ENCODE peak calls at places on chromosomes 2 and 18, in eight cellular contexts. V is right cardiac atrium; R is CD8-positive, alpha-beta memory T cell; P is CD4-positive, CD25-positive, alpha-beta regulatory T cell; B is lower lobe of right lung; H is body of pancreas; L is cardiac muscle cell; E is A549. Y is an unnamed sample. For H3K4me1, the result is how much of the 10 kb centered on the place peaks cover.

GRCh38 chr18:53544926-53545325 is 679.5 kb downstream of the MBD2 start:
- DNase-seq in R (no peak), B (no peak), P (no peak), V (no peak), E (no peak), H (no peak), L (no peak), Y (no peak)

GRCh38 chr2:170006592-170007327 is 171.2 kb upstream of the MYO3B start:
- DNase-seq in P (no peak), B (no peak), L (peak), R (no peak), E (no peak), H (peak), V (no peak), Y (no peak)

GRCh38 chr2:3434654-3435053 is 55.2 kb downstream of the TRAPPC12 start:
- DNase-seq in V (peak), R (no peak), H (no peak), P (no peak), E (no peak), L (no peak), B (no peak), Y (no peak)

GRCh38 chr2:109447811-109448210 is 166.0 kb downstream of the SEPTIN10 start:
- DNase-seq in R (no peak), L (no peak), B (no peak), V (peak), E (no peak), P (no peak), H (no peak), Y (no peak)

GRCh38 chr2:143603035-143603616 is 473.9 kb downstream of the ARHGAP15 start:
- DNase-seq in B (no peak), P (no peak), R (no peak), E (no peak), H (no peak), V (no peak), L (no peak), Y (no peak)

GRCh38 chr2:190359896-190360376 is 16.5 kb downstream of the INPP1 start:
- DNase-seq in V (peak), R (peak), L (peak), H (peak), E (no peak), B (no peak), P (peak), Y (peak)

GRCh38 chr18:1585881-1586488 is 681.3 kb downstream of the ADCYAP1 start:
- DNase-seq in B (no peak), R (no peak), V (no peak), P (peak), E (peak), L (peak), H (no peak), Y (no peak)

GRCh38 chr2:66080136-66080535 is 354.8 kb upstream of the MEIS1 start:
- DNase-seq in L (no peak), P (no peak), E (no peak), R (no peak), H (no peak), B (no peak), V (no peak), Y (no peak)

GRCh38 chr2:51597086-51597485 is 565.2 kb upstream of the NRXN1 start:
- DNase-seq in B (no peak), E (no peak), V (no peak), P (no peak), R (no peak), H (no peak), L (no peak), Y (no peak)

GRCh38 chr18:12321331-12321730 is 13.3 kb downstream of the TUBB6 start:
- DNase-seq in E (no peak), R (no peak), L (no peak), P (no peak), H (no peak), B (no peak), V (no peak), Y (no peak)
- H3K4me1 ChIP-seq in E (under half), R (under half), L (under half), P (under half), H (under half), B (under half), V (under half), Y (under half)

GRCh38 chr2:11309706-11310105 is 34.7 kb downstream of the ROCK2 start:
- DNase-seq in V (no peak), H (no peak), R (no peak), L (no peak), B (no peak), P (no peak), E (no peak), Y (no peak)
- H3K4me1 ChIP-seq in V (under half), H (under half), R (under half), L (under half), B (under half), P (under half), E (half or more), Y (under half)

GRCh38 chr2:55109219-55109891 is 59.1 kb upstream of the RTN4 start:
- DNase-seq in V (no peak), E (peak), H (peak), B (no peak), P (no peak), R (no peak), L (peak), Y (no peak)

GRCh38 chr2:55113976-55114564 is 63.8 kb upstream of the RTN4 start:
- DNase-seq in B (no peak), L (no peak), P (no peak), R (no peak), E (no peak), V (no peak), H (no peak), Y (no peak)

GRCh38 chr2:55112229-55113016 is 62.2 kb upstream of the RTN4 start:
- DNase-seq in L (peak), B (peak), R (no peak), V (peak), E (no peak), P (no peak), H (peak), Y (peak)

GRCh38 chr2:55111230-55111569 is 60.9 kb upstream of the RTN4 start:
- DNase-seq in E (no peak), V (no peak), B (no peak), P (no peak), H (no peak), R (no peak), L (no peak), Y (no peak)

DNA sequence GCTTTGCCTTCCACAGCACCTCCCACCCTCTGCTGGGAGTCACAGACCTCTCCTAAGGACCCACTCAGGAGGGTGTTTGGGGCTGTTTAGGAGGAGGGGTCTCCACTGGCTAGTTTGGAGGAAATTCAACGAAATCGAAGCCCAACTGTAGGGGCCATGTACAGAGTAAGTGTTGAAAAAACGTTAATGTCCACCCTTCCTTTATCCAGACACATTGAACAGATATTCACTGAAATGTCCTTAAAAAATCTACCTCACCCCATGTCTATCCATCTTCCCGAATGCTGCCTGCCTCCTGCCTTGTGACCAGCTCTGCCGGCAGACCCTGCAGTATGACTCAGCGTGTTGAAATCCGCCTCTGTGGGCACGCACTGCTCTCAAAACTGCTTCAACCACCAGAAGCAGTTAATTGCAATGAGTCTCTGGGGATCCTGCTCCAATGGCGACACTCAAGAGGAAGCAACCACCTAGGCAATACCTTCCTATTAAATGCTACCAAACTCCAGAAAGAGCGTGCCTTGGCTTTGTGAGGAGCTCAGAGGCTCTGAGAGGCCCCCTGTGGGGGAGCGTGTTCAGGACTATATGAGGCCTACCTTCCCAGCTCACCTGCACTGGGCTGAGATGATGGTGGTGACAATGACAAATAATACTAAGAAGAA is 61.4 kb upstream of the RTN4 start:
- DNase-seq in L (peak), B (peak), P (no peak), V (peak), H (peak), R (no peak), E (peak), Y (peak)
- H3K4me1 ChIP-seq in L (half or more), B (under half), P (under half), V (under half), H (under half), R (under half), E (half or more), Y (under half)

DNA sequence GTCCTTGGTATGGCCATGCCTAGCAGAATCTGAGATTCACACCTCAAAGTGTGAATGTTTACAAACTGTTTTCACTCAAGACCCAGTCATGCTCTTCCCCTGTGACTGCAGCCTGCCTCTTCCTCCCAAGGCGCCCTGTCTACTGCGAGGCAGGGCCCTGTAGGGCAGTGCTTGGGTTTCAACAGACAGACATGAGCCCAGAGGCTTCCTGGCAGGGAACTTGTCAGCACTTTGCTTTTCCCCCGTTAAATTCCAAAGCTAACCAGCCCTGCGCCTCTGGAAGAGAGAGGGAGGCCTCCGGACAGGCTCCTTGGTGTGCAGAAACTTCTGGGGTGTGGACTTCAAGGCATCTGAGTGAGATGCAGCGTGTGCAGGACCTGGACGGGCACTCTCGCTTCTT is 8.6 kb upstream of the ZNF516 start:
- DNase-seq in E (no peak), P (no peak), V (peak), B (no peak), R (no peak), L (no peak), H (no peak), Y (peak)
- H3K4me1 ChIP-seq in E (under half), P (under half), V (under half), B (under half), R (under half), L (under half), H (under half), Y (under half)

GRCh38 chr2:64276417-64277095 is 132.3 kb upstream of the PELI1 start:
- DNase-seq in E (no peak), H (no peak), V (no peak), L (peak), P (no peak), B (no peak), R (no peak), Y (no peak)

GRCh38 chr2:64273524-64274398 is 129.5 kb upstream of the PELI1 start:
- DNase-seq in B (no peak), H (peak), R (no peak), V (no peak), E (peak), L (peak), P (no peak), Y (peak)

GRCh38 chr2:64277101-64277849 is 133.1 kb upstream of the PELI1 start:
- DNase-seq in V (no peak), H (peak), P (no peak), E (no peak), L (no peak), R (no peak), B (no peak), Y (no peak)

GRCh38 chr2:64275174-64275466 is 130.9 kb upstream of the PELI1 start:
- DNase-seq in B (no peak), H (no peak), E (no peak), V (no peak), P (no peak), R (no peak), L (no peak), Y (no peak)

DNA sequence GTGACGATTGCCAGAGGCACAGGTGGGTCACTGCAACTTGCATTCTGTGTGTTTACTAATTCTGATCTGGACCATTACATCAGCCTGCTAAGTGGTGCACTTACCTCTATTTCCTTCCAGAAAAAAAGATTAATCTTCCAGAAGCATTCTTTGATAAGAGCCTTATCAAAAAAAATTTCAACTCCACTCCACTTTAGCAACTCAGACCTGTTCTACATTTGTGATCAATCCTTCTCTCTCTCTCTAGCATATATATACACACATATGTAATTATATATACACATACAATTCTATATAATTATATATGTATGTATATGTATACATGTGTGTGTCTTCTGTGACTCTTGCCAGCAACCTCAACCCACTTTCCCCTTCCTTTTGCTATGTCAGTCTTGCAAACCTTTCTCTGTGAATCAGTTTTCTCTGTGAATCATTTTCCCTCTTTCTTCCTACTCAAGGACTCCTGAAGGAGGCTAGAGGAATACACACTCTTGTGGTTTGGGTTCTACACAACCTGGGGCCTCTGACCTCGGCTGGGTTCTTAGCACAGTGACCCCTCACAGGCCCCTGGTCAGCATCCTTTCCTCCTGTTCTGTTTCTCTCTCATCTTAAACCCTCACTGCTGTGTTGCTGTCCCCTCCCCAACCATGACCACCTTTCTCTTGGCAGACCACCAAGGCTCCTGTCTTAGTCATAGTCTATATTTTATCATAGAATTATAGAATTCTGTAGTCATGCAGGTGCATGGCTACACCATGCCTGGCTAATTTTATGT is 130.4 kb upstream of the PELI1 start:
- DNase-seq in B (no peak), P (no peak), R (no peak), E (no peak), L (no peak), V (no peak), H (no peak), Y (no peak)
- H3K4me1 ChIP-seq in B (under half), P (under half), R (under half), E (under half), L (under half), V (under half), H (under half), Y (under half)

GRCh38 chr2:9285921-9286320 is 79.3 kb downstream of the ASAP2 start:
- DNase-seq in P (no peak), R (no peak), L (no peak), H (no peak), V (no peak), E (no peak), B (no peak), Y (no peak)
- H3K4me1 ChIP-seq in P (under half), R (under half), L (under half), H (under half), V (under half), E (half or more), B (under half), Y (under half)

GRCh38 chr2:197931661-197932312 is 127.4 kb downstream of the PLCL1 start:
- DNase-seq in R (no peak), P (no peak), B (no peak), V (no peak), H (no peak), L (no peak), E (no peak), Y (no peak)

GRCh38 chr2:197927994-197928393 is 123.6 kb downstream of the PLCL1 start:
- DNase-seq in L (no peak), R (no peak), H (no peak), B (no peak), P (no peak), V (no peak), E (no peak), Y (no peak)

GRCh38 chr2:197930570-197931278 is 126.3 kb downstream of the PLCL1 start:
- DNase-seq in P (no peak), B (no peak), H (no peak), R (no peak), L (no peak), E (no peak), V (no peak), Y (no peak)

GRCh38 chr2:197929886-197930227 is 125.5 kb downstream of the PLCL1 start:
- DNase-seq in P (no peak), R (no peak), E (no peak), L (no peak), B (no peak), V (no peak), H (no peak), Y (no peak)

GRCh38 chr2:197929008-197929885 is 124.9 kb downstream of the PLCL1 start:
- DNase-seq in V (no peak), R (no peak), H (no peak), L (no peak), E (no peak), B (no peak), P (no peak), Y (no peak)
- H3K4me1 ChIP-seq in V (under half), R (under half), H (under half), L (under half), E (under half), B (under half), P (under half), Y (under half)

DNA sequence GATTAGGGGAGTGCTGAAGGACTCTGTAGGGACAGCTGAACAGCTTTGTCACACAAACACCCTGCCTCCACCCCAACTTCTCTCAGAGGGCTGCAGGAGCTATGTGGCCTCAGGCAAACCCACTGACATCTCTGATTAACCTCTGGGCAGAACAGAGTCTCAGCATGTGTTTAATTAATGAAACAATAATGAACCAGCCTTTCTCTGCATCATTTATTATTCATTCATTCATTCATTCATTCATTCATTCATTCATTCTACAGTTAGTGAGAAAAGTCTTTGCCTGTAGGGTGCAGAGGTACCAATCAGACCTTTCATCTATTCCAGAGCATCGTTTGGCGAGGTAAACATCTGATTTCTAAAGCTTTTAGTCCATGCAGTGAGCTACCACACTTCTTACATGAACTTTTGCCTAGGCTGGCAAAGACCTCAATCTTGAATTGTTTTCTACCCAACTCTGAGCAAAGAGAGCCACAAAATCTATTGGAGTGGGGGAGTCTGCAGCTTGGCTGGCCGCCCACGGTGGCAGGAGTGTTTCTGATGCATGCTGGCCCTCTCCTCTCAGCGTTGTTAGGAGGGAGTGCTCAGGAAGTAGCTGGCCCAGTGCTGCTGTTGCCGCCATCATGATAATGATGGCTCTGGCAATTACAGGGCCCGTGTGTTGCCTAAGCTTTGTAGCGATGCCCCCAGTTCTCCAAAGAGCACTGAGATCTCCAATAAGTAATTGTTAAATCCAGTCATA is 198.9 kb downstream of the SMAD7 start:
- DNase-seq in P (no peak), E (no peak), L (peak), H (no peak), R (no peak), V (peak), B (no peak), Y (no peak)
- H3K4me1 ChIP-seq in P (under half), E (under half), L (under half), H (under half), R (under half), V (under half), B (under half), Y (under half)

Y was measured in mucosa of descending colon.